ENCODE peak calls at places on chromosomes 12 and 14, in six cellular contexts. E is M059J; O is NCI-H2081; Y is NK-92 treated with Interleukin-12 subunit alpha and Interleukin-12 subunit beta, amount 100 ng/mL, for 24 hours; A is activated naive CD8-positive, alpha-beta T cell treated with anti-CD3 and anti-CD28 coated beads, Interleukin-2, amount 50 U/mL, for 24 hours; P is nucleus accumbens. H is an unnamed sample.

GRCh38 chr14:58638231-58639205 is 756 bp downstream of the DACT1 start:
- DNase-seq in P (no peak), Y (no peak), A (peak; percentile 26), E (peak; percentile 43), O (peak; percentile 35), H (no peak)

GRCh38 chr14:75587388-75587787 is 9.0 kb downstream of the FLVCR2 start:
- DNase-seq in Y (no peak), A (no peak), O (no peak), E (no peak), P (no peak), H (no peak)

GRCh38 chr14:25121342-25122129 is 71.6 kb upstream of the STXBP6 start:
- DNase-seq in E (peak; percentile 15), O (no peak), A (no peak), P (no peak), Y (no peak), H (peak; percentile 55)

GRCh38 chr14:77985235-77985634 is 184.9 kb upstream of the NRXN3 start:
- DNase-seq in E (peak; percentile 63), P (no peak), Y (no peak), A (no peak), O (peak; percentile 21), H (no peak)

GRCh38 chr12:50322196-50322595 is 38.9 kb upstream of the LIMA1 start:
- DNase-seq in P (no peak), A (no peak), E (no peak), Y (no peak), O (no peak), H (no peak)

GRCh38 chr12:102426599-102427541 is 53.5 kb downstream of the IGF1 start:
- DNase-seq in P (no peak), E (peak; percentile 46), A (no peak), Y (no peak), O (no peak), H (no peak)

GRCh38 chr14:26905219-26905618 is 307.4 kb upstream of the NOVA1 start:
- DNase-seq in A (no peak), O (no peak), E (no peak), P (no peak), Y (no peak), H (no peak)

GRCh38 chr14:51216602-51217001 is 23.4 kb upstream of the TMX1 start:
- DNase-seq in A (no peak), Y (no peak), P (no peak), O (no peak), E (no peak), H (no peak)

GRCh38 chr12:95218852-95219171 is 1.2 kb downstream of the VEZT start:
- DNase-seq in Y (no peak), O (peak; percentile 49), P (no peak), A (peak; percentile 54), E (peak; percentile 24), H (no peak)

GRCh38 chr14:29548948-29549370 is 378.7 kb downstream of the PRKD1 start:
- DNase-seq in Y (no peak), E (peak; percentile 70), O (peak; percentile 83), A (no peak), P (peak; percentile 4), H (peak; percentile 50)

GRCh38 chr14:61609885-61610284 is 85.4 kb upstream of the HIF1A start:
- DNase-seq in O (no peak), A (no peak), E (no peak), P (no peak), Y (no peak), H (no peak)

GRCh38 chr12:93361159-93361919 is 16.4 kb upstream of the NUDT4 start:
- DNase-seq in O (peak; percentile 87), Y (no peak), A (no peak), P (no peak), E (peak; percentile 66), H (no peak)

GRCh38 chr12:108316153-108316892 is 22.8 kb downstream of the CMKLR1 start:
- DNase-seq in A (no peak), Y (no peak), P (no peak), E (no peak), O (no peak), H (no peak)

GRCh38 chr14:55129086-55129427 is at the start of gene LGALS3:
- DNase-seq in O (no peak), E (peak; percentile 70), Y (no peak), A (peak; percentile 30), P (no peak), H (no peak)

H was measured in DMS 273 treated with DMSO at 0.1 percent for 48 hours.